ENCODE peak calls at places on chromosomes 16 and 17, in six cellular contexts. G is K562, Q is HCT116, O is SK-N-SH, M is H1, J is GM12878. V is an unnamed sample.

GRCh38 chr17:46832945-46833839 is 14.7 kb upstream of the WNT3 start:
- DNase-seq in G (no peak), Q (no peak), O (no peak), M (no peak), J (no peak), V (no peak)

GRCh38 chr17:19874256-19874655 is 6.5 kb upstream of the ULK2 start:
- DNase-seq in G (no peak), Q (no peak), O (no peak), M (no peak), J (no peak), V (no peak)

GRCh38 chr17:4043862-4044261 is 79.6 kb upstream of the ATP2A3 start:
- DNase-seq in G (no peak), Q (no peak), O (no peak), M (no peak), J (peak; percentile 39), V (no peak)

GRCh38 chr16:55572439-55572838 is 6.0 kb downstream of the CAPNS2 start:
- DNase-seq in G (no peak), Q (no peak), O (no peak), M (no peak), J (no peak), V (no peak)

GRCh38 chr16:56274369-56274768 is 83.1 kb downstream of the GNAO1 start:
- DNase-seq in G (no peak), Q (no peak), O (no peak), M (no peak), J (no peak), V (no peak)

GRCh38 chr17:1905190-1905919 is 75.5 kb downstream of the RPA1 start:
- DNase-seq in G (no peak), Q (no peak), O (peak; percentile 54), M (no peak), J (no peak), V (no peak)

GRCh38 chr17:63838586-63839184 is 3.8 kb downstream of the SMARCD2 start:
- DNase-seq in G (no peak), Q (no peak), O (no peak), M (no peak), J (no peak), V (peak; percentile 96)

GRCh38 chr16:57531253-57531575 is 5.2 kb downstream of the CCDC102A start:
- DNase-seq in G (no peak), Q (no peak), O (peak; percentile 5), M (no peak), J (no peak), V (no peak)

GRCh38 chr16:30761427-30761927 is 385 bp downstream of the CFAP119 start:
- DNase-seq in G (peak; percentile 58), Q (no peak), O (peak; percentile 72), M (no peak), J (no peak), V (peak; percentile 49)

GRCh38 chr16:12535535-12536411 is 267.9 kb downstream of the CPPED1 start:
- DNase-seq in G (peak; percentile 34), Q (no peak), O (no peak), M (no peak), J (peak; percentile 97), V (no peak)

GRCh38 chr17:63435681-63436522 is 10.2 kb downstream of the CYB561 start:
- DNase-seq in G (peak; percentile 48), Q (no peak), O (peak; percentile 45), M (no peak), J (no peak), V (peak; percentile 67)

GRCh38 chr17:29713626-29714025 is 90.9 kb upstream of the CORO6 start:
- DNase-seq in G (no peak), Q (no peak), O (no peak), M (no peak), J (peak; percentile 36), V (no peak)

GRCh38 chr17:74369221-74369620 is 1.9 kb downstream of the GPR142 start:
- DNase-seq in G (no peak), Q (no peak), O (no peak), M (no peak), J (no peak), V (no peak)

GRCh38 chr17:60496051-60496450 is 30.0 kb downstream of the APPBP2 start:
- DNase-seq in G (no peak), Q (no peak), O (no peak), M (no peak), J (no peak), V (no peak)

GRCh38 chr17:7716901-7717755 is at the start of gene DNAH2:
- DNase-seq in G (peak; percentile 90), Q (peak; percentile 89), O (peak; percentile 97), M (peak; percentile 91), J (no peak), V (peak; percentile 91)

GRCh38 chr17:7713782-7714181 is 3.8 kb upstream of the DNAH2 start:
- DNase-seq in G (no peak), Q (no peak), O (no peak), M (no peak), J (no peak), V (no peak)

GRCh38 chr17:7714721-7715594 is 2.6 kb upstream of the DNAH2 start:
- DNase-seq in G (no peak), Q (no peak), O (no peak), M (no peak), J (no peak), V (no peak)

GRCh38 chr17:7717756-7718350 is 309 bp downstream of the DNAH2 start:
- DNase-seq in G (no peak), Q (no peak), O (no peak), M (no peak), J (no peak), V (no peak)

GRCh38 chr17:7716299-7716886 is 1.2 kb upstream of the DNAH2 start:
- DNase-seq in G (no peak), Q (no peak), O (no peak), M (no peak), J (no peak), V (no peak)
- TF ChIP-seq JUND in G (no peak), Q (no peak), O (no peak), M (no peak), J (no peak), V (no peak)

GRCh38 chr17:79242393-79242792 is 167.8 kb downstream of the ENGASE start:
- DNase-seq in G (no peak), Q (no peak), O (no peak), M (no peak), J (no peak), V (no peak)
- TF ChIP-seq JUND in G (no peak), Q (no peak), O (no peak), M (no peak), J (no peak), V (no peak)

GRCh38 chr17:78517421-78517820 is 59.8 kb downstream of the DNAH17 start:
- DNase-seq in G (no peak), Q (no peak), O (peak; percentile 74), M (no peak), J (no peak), V (no peak)
- TF ChIP-seq JUND in G (no peak), Q (no peak), O (no peak), M (no peak), J (no peak), V (no peak)

GRCh38 chr16:24508614-24509013 is 30.8 kb upstream of the RBBP6 start:
- DNase-seq in G (no peak), Q (no peak), O (no peak), M (no peak), J (no peak), V (no peak)
- TF ChIP-seq JUND in G (no peak), Q (no peak), O (peak; percentile 58), M (no peak), J (no peak), V (no peak)

V was measured in T47D.